ENCODE peak calls at places on chromosomes 16 and 17, in seven cellular contexts. G is breast epithelium; P is psoas muscle; L is IMR-90; N is vagina; Z is CD4-positive, CD25-positive, alpha-beta regulatory T cell; H is small intestine. R is an unnamed sample.
A peak's percentile ranks its signal among the peaks of the same experiment; 100 is the strongest.

GRCh38 chr17:74970395-74970794 is 2.2 kb downstream of the HID1 start:
- DNase-seq in H (no peak), P (no peak), G (no peak), N (no peak), Z (no peak), L (no peak), R (no peak)

GRCh38 chr16:84832488-84833141 is 12.8 kb downstream of the CRISPLD2 start:
- DNase-seq in G (peak; percentile 65), P (peak; percentile 93), N (no peak), H (no peak), Z (no peak), L (peak; percentile 100), R (no peak)

GRCh38 chr17:62064029-62064790 is 868 bp downstream of the MED13 start:
- DNase-seq in H (peak; percentile 65), Z (peak; percentile 79), P (no peak), L (peak; percentile 18), N (no peak), G (no peak), R (peak; percentile 8)

GRCh38 chr16:18800674-18801196 is 614 bp downstream of the ARL6IP1 start:
- DNase-seq in L (no peak), H (no peak), N (no peak), P (no peak), G (no peak), Z (no peak), R (no peak)

GRCh38 chr16:2149630-2150417 is 1.4 kb downstream of the RAB26 start:
- DNase-seq in G (no peak), P (no peak), N (no peak), L (no peak), H (no peak), Z (no peak), R (no peak)

GRCh38 chr17:79864617-79865250 is 25.5 kb upstream of the CBX4 start:
- DNase-seq in Z (no peak), L (no peak), G (no peak), N (no peak), H (no peak), P (no peak), R (no peak)

GRCh38 chr16:17273142-17273561 is 197.6 kb downstream of the XYLT1 start:
- DNase-seq in L (peak; percentile 94), G (no peak), P (no peak), Z (peak; percentile 68), N (no peak), H (peak; percentile 64), R (no peak)

GRCh38 chr16:75306102-75306762 is 54.8 kb upstream of the BCAR1 start:
- DNase-seq in P (no peak), Z (no peak), H (peak; percentile 97), L (peak; percentile 47), N (no peak), G (no peak), R (no peak)

GRCh38 chr16:76676356-76676755 is 399.2 kb downstream of the CNTNAP4 start:
- DNase-seq in N (no peak), P (no peak), H (no peak), G (no peak), Z (no peak), L (no peak), R (no peak)

GRCh38 chr16:84324439-84325262 is 30.0 kb downstream of the WFDC1 start:
- DNase-seq in H (no peak), Z (no peak), N (no peak), L (peak; percentile 35), P (no peak), G (no peak), R (no peak)

GRCh38 chr16:89150090-89150835 is 21.3 kb upstream of the CDH15 start:
- DNase-seq in Z (no peak), L (no peak), G (no peak), H (no peak), P (no peak), N (no peak), R (no peak)

GRCh38 chr17:75367312-75367711 is 38.2 kb downstream of the GRB2 start:
- DNase-seq in H (no peak), Z (no peak), L (peak; percentile 51), N (no peak), P (no peak), G (no peak), R (no peak)

GRCh38 chr16:88010343-88010970 is 59.2 kb downstream of the BANP start:
- DNase-seq in H (no peak), P (no peak), N (no peak), L (no peak), Z (no peak), G (no peak), R (no peak)

GRCh38 chr17:34542700-34543336 is 36.6 kb upstream of the TMEM132E start:
- DNase-seq in H (peak; percentile 18), Z (peak; percentile 50), G (no peak), P (peak; percentile 24), N (no peak), L (no peak), R (peak; percentile 23)

GRCh38 chr17:46832945-46833839 is 14.7 kb upstream of the WNT3 start:
- DNase-seq in G (no peak), L (peak; percentile 87), N (no peak), H (no peak), Z (no peak), P (no peak), R (no peak)

GRCh38 chr17:10421946-10422542 is at the start of gene MYH8:
- DNase-seq in H (no peak), P (no peak), G (no peak), L (no peak), N (no peak), Z (no peak), R (no peak)

GRCh38 chr17:1787301-1787902 is 25.5 kb downstream of the SERPINF1 start:
- DNase-seq in G (no peak), N (no peak), L (peak; percentile 96), Z (no peak), P (peak; percentile 81), H (peak; percentile 99), R (no peak)

GRCh38 chr16:3868967-3869366 is 11.5 kb downstream of the CREBBP start:
- DNase-seq in H (no peak), L (no peak), Z (no peak), N (no peak), P (no peak), G (no peak), R (no peak)

GRCh38 chr16:3873482-3874173 is 6.9 kb downstream of the CREBBP start:
- DNase-seq in H (no peak), P (no peak), N (no peak), Z (no peak), L (peak; percentile 28), G (no peak), R (no peak)

GRCh38 chr16:3874242-3874641 is 6.3 kb downstream of the CREBBP start:
- DNase-seq in H (peak; percentile 91), L (no peak), G (no peak), P (no peak), Z (no peak), N (no peak), R (no peak)

GRCh38 chr16:3874794-3875692 is 5.5 kb downstream of the CREBBP start:
- DNase-seq in Z (no peak), N (no peak), H (no peak), L (no peak), P (no peak), G (no peak), R (no peak)

GRCh38 chr16:3872216-3872895 is 8.2 kb downstream of the CREBBP start:
- DNase-seq in G (no peak), N (no peak), H (no peak), Z (no peak), P (no peak), L (no peak), R (no peak)
- H3K27ac ChIP-seq in G (no peak overlapping the region), N (peak overlapping the region; percentile 22), H (no peak overlapping the region), Z (no peak overlapping the region), P (peak overlapping the region; percentile 73), L (no peak overlapping the region), R (no peak overlapping the region)

DNA sequence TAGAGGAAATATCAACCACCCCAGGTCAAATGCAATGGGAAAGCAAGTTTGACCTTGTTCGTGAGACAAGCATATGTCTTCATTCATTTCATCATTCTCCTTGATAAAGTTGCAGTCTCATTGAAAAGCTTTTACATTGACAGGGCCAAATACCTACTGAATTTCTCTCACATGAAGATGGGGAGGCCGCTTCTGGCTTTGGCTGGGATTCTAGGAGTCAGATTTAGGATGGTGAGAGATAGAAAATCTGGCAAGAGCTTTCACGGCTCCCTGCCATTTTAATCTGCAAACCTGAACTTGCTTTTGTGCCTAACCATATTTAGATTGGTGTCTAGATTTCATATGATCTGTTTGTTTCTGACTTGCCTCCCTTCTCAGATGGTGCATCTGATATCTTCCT is 88.0 kb downstream of the TMEM100 start:
- DNase-seq in N (no peak), G (no peak), L (no peak), P (no peak), Z (no peak), H (no peak), R (no peak)
- H3K4me3 ChIP-seq in N (peak overlapping the region; percentile 34), G (no peak overlapping the region), L (no peak overlapping the region), P (peak overlapping the region; percentile 29), Z (no peak overlapping the region), H (no peak overlapping the region), R (no peak overlapping the region)

DNA sequence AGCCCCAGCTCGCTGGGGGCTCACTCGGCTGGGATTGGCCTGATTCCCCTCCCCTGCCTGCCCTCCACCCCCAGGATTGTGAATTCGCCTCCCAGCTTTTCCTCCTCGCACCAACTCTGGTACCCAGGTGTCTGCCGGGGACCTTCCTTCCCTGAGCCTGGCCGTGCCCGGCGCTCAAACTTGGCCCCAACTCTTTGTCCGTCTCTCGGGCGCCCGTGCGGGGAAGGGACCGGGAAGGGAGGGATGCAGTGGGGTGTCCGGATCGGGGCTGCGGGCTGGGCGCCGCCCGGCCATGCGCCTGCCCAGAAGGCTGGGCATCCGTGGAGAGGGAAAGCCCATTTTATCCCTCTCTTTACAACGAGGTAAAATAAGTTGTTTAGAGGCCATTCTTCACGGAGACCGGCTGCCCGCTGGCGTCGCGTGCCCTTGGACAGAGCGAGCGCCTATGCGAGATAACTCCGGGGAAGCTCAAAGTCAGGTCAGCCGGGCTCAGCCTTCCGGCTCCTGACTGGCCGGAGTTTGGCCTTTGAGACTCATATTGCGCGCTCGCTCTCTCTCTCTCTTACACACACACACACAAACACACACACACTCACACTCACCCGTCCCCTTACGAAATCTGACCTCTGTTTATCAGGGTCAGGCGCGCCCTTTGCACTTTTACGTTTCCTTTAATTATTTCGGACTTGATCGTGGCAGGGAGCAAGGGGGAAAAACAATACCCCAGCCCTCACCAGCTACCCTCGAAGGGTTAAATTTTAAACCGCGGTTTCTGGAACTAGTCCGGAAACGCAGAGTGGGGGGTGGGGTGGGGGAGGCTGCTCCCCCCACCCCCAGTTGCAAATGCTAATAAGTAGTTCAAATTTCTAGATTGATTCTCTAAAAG is 798 bp upstream of the MAF start:
- DNase-seq in L (no peak), P (peak; percentile 61), G (no peak), Z (peak; percentile 71), H (peak; percentile 88), N (no peak), R (peak; percentile 4)
- H3K27me3 ChIP-seq in L (peaks cover 19% of the 10 kb centered on the region), P (no peaks in the 10 kb centered on the region), G (no peaks in the 10 kb centered on the region), Z (no peaks in the 10 kb centered on the region), H (no peaks in the 10 kb centered on the region), N (no peaks in the 10 kb centered on the region), R (no peaks in the 10 kb centered on the region)

GRCh38 chr16:57591870-57592485 is 36.5 kb upstream of the ADGRG1 start:
- DNase-seq in G (no peak), L (no peak), P (no peak), H (no peak), Z (no peak), N (peak; percentile 25), R (no peak)
- H3K27ac ChIP-seq in G (no peak overlapping the region), L (no peak overlapping the region), P (no peak overlapping the region), H (no peak overlapping the region), Z (peak overlapping the region; percentile 30), N (no peak overlapping the region), R (peak overlapping the region; percentile 44)

GRCh38 chr17:38600416-38600815 is 5.3 kb downstream of the SRCIN1 start:
- DNase-seq in L (no peak), Z (no peak), H (no peak), G (no peak), N (no peak), P (no peak), R (no peak)
- H3K4me3 ChIP-seq in L (no peak overlapping the region), Z (no peak overlapping the region), H (no peak overlapping the region), G (no peak overlapping the region), N (no peak overlapping the region), P (no peak overlapping the region), R (no peak overlapping the region)

R was measured in naive thymus-derived CD4-positive, alpha-beta T cell.